ENCODE peak calls at places on chromosomes 13 and 19, in ten cellular contexts. C, D, E, M, J, Z, R, O, F and T are unnamed samples.

GRCh38 chr19:28609091-28609755 is 603.7 kb downstream of the UQCRFS1 start:
- DNase-seq in C (no peak), D (no peak), E (no peak), M (no peak), J (no peak), Z (no peak), R (no peak), O (no peak), F (no peak), T (no peak)

GRCh38 chr19:5001547-5002131 is 32.7 kb downstream of the KDM4B start:
- DNase-seq in C (no peak), D (no peak), E (no peak), M (peak), J (no peak), Z (peak), R (no peak), O (no peak), F (peak), T (peak)

GRCh38 chr13:111915104-111915551 is 151.8 kb upstream of the SOX1 start:
- DNase-seq in C (no peak), D (no peak), E (peak), M (no peak), J (no peak), Z (no peak), R (no peak), O (no peak), F (no peak), T (no peak)

GRCh38 chr13:51873837-51874236 is 12.1 kb downstream of the CCDC70 start:
- DNase-seq in C (no peak), D (no peak), E (no peak), M (no peak), J (no peak), Z (no peak), R (no peak), O (no peak), F (no peak), T (no peak)

GRCh38 chr13:76856141-76856571 is 30.0 kb downstream of the KCTD12 start:
- DNase-seq in C (no peak), D (no peak), E (no peak), M (no peak), J (no peak), Z (peak), R (no peak), O (no peak), F (no peak), T (peak)

GRCh38 chr13:21826214-21827015 is 155.5 kb downstream of the FGF9 start:
- DNase-seq in C (no peak), D (no peak), E (no peak), M (no peak), J (no peak), Z (no peak), R (no peak), O (no peak), F (no peak), T (no peak)

GRCh38 chr13:53920916-53921315 is 892.3 kb downstream of the OLFM4 start:
- DNase-seq in C (no peak), D (no peak), E (no peak), M (no peak), J (no peak), Z (no peak), R (no peak), O (no peak), F (no peak), T (no peak)

GRCh38 chr19:12786149-12786870 is 5.0 kb upstream of the JUNB start:
- DNase-seq in C (no peak), D (peak), E (peak), M (no peak), J (peak), Z (no peak), R (peak), O (peak), F (no peak), T (no peak)

GRCh38 chr19:58569943-58570670 is 3.0 kb downstream of the MZF1 start:
- DNase-seq in C (no peak), D (peak), E (peak), M (no peak), J (peak), Z (no peak), R (no peak), O (no peak), F (no peak), T (no peak)

GRCh38 chr13:73598021-73598712 is 536.0 kb downstream of the KLF12 start:
- DNase-seq in C (no peak), D (no peak), E (no peak), M (no peak), J (no peak), Z (no peak), R (no peak), O (no peak), F (no peak), T (peak)

GRCh38 chr19:28652790-28653189 is 560.2 kb downstream of the UQCRFS1 start:
- DNase-seq in C (no peak), D (no peak), E (no peak), M (no peak), J (no peak), Z (no peak), R (no peak), O (no peak), F (no peak), T (no peak)

GRCh38 chr13:46575843-46576242 is 22.9 kb downstream of the LRCH1 start:
- DNase-seq in C (no peak), D (no peak), E (no peak), M (no peak), J (peak), Z (no peak), R (peak), O (no peak), F (no peak), T (peak)

GRCh38 chr19:23817519-23817918 is 58.8 kb upstream of the ZNF681 start:
- DNase-seq in C (no peak), D (peak), E (no peak), M (peak), J (peak), Z (no peak), R (no peak), O (no peak), F (no peak), T (no peak)

GRCh38 chr19:33102893-33103292 is 21.9 kb downstream of the GPATCH1 start:
- DNase-seq in C (no peak), D (no peak), E (no peak), M (no peak), J (no peak), Z (no peak), R (no peak), O (no peak), F (no peak), T (no peak)

GRCh38 chr13:99969934-99970760 is 1.4 kb downstream of the ZIC5 start:
- DNase-seq in C (no peak), D (no peak), E (no peak), M (no peak), J (peak), Z (no peak), R (no peak), O (no peak), F (no peak), T (peak)

GRCh38 chr13:51298812-51299211 is 40.7 kb upstream of the SERPINE3 start:
- DNase-seq in C (no peak), D (no peak), E (no peak), M (no peak), J (no peak), Z (no peak), R (no peak), O (no peak), F (no peak), T (no peak)

GRCh38 chr13:98910501-98910951 is 67.3 kb downstream of the DOCK9 start:
- DNase-seq in C (no peak), D (no peak), E (peak), M (no peak), J (peak), Z (peak), R (peak), O (peak), F (peak), T (peak)

GRCh38 chr13:40537146-40537895 is 129.1 kb downstream of the FOXO1 start:
- DNase-seq in C (no peak), D (no peak), E (no peak), M (no peak), J (no peak), Z (no peak), R (no peak), O (no peak), F (no peak), T (no peak)

GRCh38 chr19:8576273-8576993 is 809 bp downstream of the MYO1F start:
- DNase-seq in C (no peak), D (no peak), E (no peak), M (no peak), J (no peak), Z (no peak), R (no peak), O (no peak), F (no peak), T (no peak)

GRCh38 chr13:41668130-41668757 is 210.9 kb downstream of the RGCC start:
- DNase-seq in C (peak), D (peak), E (peak), M (peak), J (peak), Z (peak), R (peak), O (peak), F (peak), T (peak)

GRCh38 chr13:35984776-35985453 is 146.3 kb downstream of the DCLK1 start:
- DNase-seq in C (no peak), D (no peak), E (no peak), M (no peak), J (no peak), Z (no peak), R (no peak), O (no peak), F (no peak), T (no peak)

GRCh38 chr13:21071894-21072293 is 10.5 kb upstream of the LATS2 start:
- DNase-seq in C (no peak), D (no peak), E (no peak), M (no peak), J (no peak), Z (no peak), R (no peak), O (no peak), F (no peak), T (no peak)

GRCh38 chr13:100089633-100090032 is 740 bp downstream of the PCCA start:
- DNase-seq in C (no peak), D (no peak), E (no peak), M (no peak), J (no peak), Z (no peak), R (no peak), O (peak), F (no peak), T (peak)

GRCh38 chr13:98476538-98476966 is 100.4 kb downstream of the STK24 start:
- DNase-seq in C (peak), D (peak), E (peak), M (no peak), J (peak), Z (peak), R (no peak), O (peak), F (peak), T (peak)

GRCh38 chr19:10142701-10143375 is 23.1 kb upstream of the EIF3G start:
- DNase-seq in C (no peak), D (no peak), E (no peak), M (no peak), J (no peak), Z (no peak), R (no peak), O (no peak), F (peak), T (no peak)

GRCh38 chr13:76016799-76017198 is 380.7 kb downstream of the LMO7 start:
- DNase-seq in C (no peak), D (no peak), E (no peak), M (peak), J (no peak), Z (no peak), R (no peak), O (no peak), F (no peak), T (peak)

GRCh38 chr13:73870970-73871935 is 263.0 kb downstream of the KLF12 start:
- DNase-seq in C (no peak), D (no peak), E (peak), M (peak), J (no peak), Z (peak), R (peak), O (no peak), F (no peak), T (peak)

GRCh38 chr13:99895428-99895998 is 76.1 kb downstream of the ZIC5 start:
- DNase-seq in C (no peak), D (no peak), E (no peak), M (no peak), J (no peak), Z (no peak), R (no peak), O (no peak), F (no peak), T (peak)

GRCh38 chr13:21330126-21330861 is 128.8 kb downstream of the ZDHHC20 start:
- DNase-seq in C (peak), D (no peak), E (no peak), M (no peak), J (no peak), Z (no peak), R (no peak), O (no peak), F (no peak), T (peak)

GRCh38 chr19:12720851-12721655 is 2.7 kb downstream of the TNPO2 start:
- DNase-seq in C (no peak), D (no peak), E (peak), M (no peak), J (no peak), Z (no peak), R (no peak), O (no peak), F (no peak), T (peak)

DNA sequence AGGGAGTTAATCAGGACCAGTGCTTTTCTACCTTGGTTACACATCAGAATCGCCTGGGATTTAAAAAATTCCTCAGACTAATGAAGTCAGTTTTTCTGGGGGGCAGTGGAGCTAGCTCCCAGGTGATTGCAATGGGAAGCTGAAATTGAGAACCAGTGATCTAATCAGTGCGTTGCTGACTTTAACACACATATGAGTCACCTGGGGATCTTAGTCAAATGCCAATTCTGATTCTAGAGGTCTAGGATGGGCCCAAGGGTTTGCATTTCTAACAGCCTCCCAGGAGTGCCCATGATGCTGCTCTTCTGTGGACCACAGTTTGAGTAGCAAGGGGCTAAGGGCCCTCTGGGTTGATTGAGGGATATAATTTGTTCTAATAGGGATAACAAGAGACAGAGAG is 54.5 kb downstream of the KL start:
- DNase-seq in C (no peak), D (no peak), E (no peak), M (no peak), J (no peak), Z (no peak), R (no peak), O (no peak), F (no peak), T (no peak)
- H3K4me3 ChIP-seq in C (no peak), D (no peak), E (no peak), M (no peak), J (no peak), Z (no peak), R (no peak), O (no peak), F (no peak), T (no peak)

GRCh38 chr19:40586611-40587010 is 9.9 kb downstream of the SHKBP1 start:
- DNase-seq in C (no peak), D (no peak), E (no peak), M (no peak), J (no peak), Z (no peak), R (no peak), O (no peak), F (no peak), T (no peak)
- H3K4me3 ChIP-seq in C (no peak), D (no peak), E (no peak), M (no peak), J (no peak), Z (no peak), R (no peak), O (no peak), F (no peak), T (no peak)

GRCh38 chr19:2653717-2654584 is 48.5 kb downstream of the GNG7 start:
- DNase-seq in C (no peak), D (no peak), E (no peak), M (peak), J (peak), Z (no peak), R (no peak), O (no peak), F (no peak), T (no peak)
- H3K4me3 ChIP-seq in C (no peak), D (no peak), E (no peak), M (peak), J (no peak), Z (no peak), R (no peak), O (no peak), F (no peak), T (no peak)

GRCh38 chr13:44293354-44293753 is 80.3 kb upstream of the SERP2 start:
- DNase-seq in C (no peak), D (no peak), E (no peak), M (no peak), J (no peak), Z (no peak), R (no peak), O (no peak), F (no peak), T (no peak)
- H3K4me3 ChIP-seq in C (no peak), D (no peak), E (no peak), M (no peak), J (no peak), Z (no peak), R (no peak), O (no peak), F (no peak), T (no peak)

GRCh38 chr19:47429140-47429793 is 9.9 kb upstream of the MEIS3 start:
- DNase-seq in C (no peak), D (no peak), E (no peak), M (no peak), J (no peak), Z (no peak), R (no peak), O (no peak), F (no peak), T (no peak)
- H3K4me3 ChIP-seq in C (no peak), D (no peak), E (no peak), M (peak), J (no peak), Z (no peak), R (no peak), O (no peak), F (no peak), T (no peak)

DNA sequence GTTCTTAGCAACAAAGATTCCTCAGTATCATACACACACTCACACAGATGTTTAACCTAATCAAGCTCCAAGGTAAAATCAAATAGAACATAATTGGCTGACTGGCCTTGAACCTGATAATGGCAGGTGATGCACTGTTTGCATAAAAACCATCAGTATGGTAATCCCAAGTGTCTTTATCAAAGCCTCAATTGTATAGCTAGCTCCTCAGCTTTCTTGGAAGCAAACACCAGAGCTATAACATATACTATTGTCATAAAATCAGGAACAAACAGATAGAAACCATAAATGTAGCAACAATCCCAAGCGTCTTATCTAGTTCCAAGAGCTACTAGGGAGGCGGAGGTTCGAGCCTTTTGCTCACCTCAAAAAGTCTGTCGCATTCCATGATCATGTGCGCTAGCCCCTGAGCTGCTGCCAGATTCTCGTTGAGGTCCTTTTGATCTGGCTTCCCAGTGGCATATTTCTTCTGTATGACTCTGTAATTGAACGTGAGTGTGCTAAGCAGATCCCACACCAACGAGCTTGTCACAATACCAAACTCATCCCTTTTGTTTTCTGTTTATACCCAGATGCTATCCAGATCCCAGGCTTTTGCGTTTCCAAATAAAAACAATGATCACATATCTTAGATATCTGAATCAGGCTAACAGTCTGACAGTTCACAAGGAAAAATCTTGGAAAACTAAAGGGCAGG is 95.3 kb downstream of the KL start:
- DNase-seq in C (no peak), D (no peak), E (peak), M (no peak), J (peak), Z (no peak), R (peak), O (no peak), F (no peak), T (peak)
- H3K4me3 ChIP-seq in C (no peak), D (no peak), E (no peak), M (no peak), J (no peak), Z (no peak), R (no peak), O (no peak), F (no peak), T (no peak)